ENCODE peak calls at places on chromosomes 5 and 9, in four cellular contexts. Y is IMR-90, B is neuronal stem cell, T is mesenchymal stem cell. O is an unnamed sample.

GRCh38 chr5:139473565-139473964 is 2.8 kb downstream of the SMIM33 start:
- DNase-seq in Y (no peak), B (no peak), T (no peak), O (no peak)

GRCh38 chr5:135604046-135604445 is 25.3 kb upstream of the CXCL14 start:
- DNase-seq in Y (no peak), B (no peak), T (no peak), O (no peak)

GRCh38 chr9:4223434-4223833 is 76.4 kb downstream of the GLIS3 start:
- DNase-seq in Y (no peak), B (no peak), T (no peak), O (no peak)

GRCh38 chr5:140420226-140420570 is 18.6 kb downstream of the ANKHD1 start:
- DNase-seq in Y (no peak), B (no peak), T (no peak), O (no peak)

GRCh38 chr5:6703791-6704190 is 9.4 kb upstream of the TENT4A start:
- DNase-seq in Y (peak; percentile 63), B (no peak), T (peak; percentile 88), O (no peak)

GRCh38 chr9:124248992-124249391 is 8.8 kb upstream of the NEK6 start:
- DNase-seq in Y (no peak), B (no peak), T (no peak), O (no peak)

GRCh38 chr5:115461506-115462290 is 82.9 kb downstream of the FEM1C start:
- DNase-seq in Y (peak; percentile 90), B (no peak), T (peak; percentile 60), O (no peak)

GRCh38 chr5:115709585-115709984 is 83.7 kb upstream of the TMED7 start:
- DNase-seq in Y (no peak), B (no peak), T (peak; percentile 7), O (no peak)

GRCh38 chr5:158119852-158120708 is 261.1 kb upstream of the CLINT1 start:
- DNase-seq in Y (peak; percentile 13), B (no peak), T (no peak), O (no peak)

GRCh38 chr5:73280821-73281746 is 108.1 kb downstream of the TMEM174 start:
- DNase-seq in Y (peak; percentile 65), B (no peak), T (peak; percentile 29), O (no peak)

GRCh38 chr9:70012569-70012968 is 31.1 kb upstream of the MAMDC2 start:
- DNase-seq in Y (no peak), B (no peak), T (no peak), O (peak; percentile 46)

GRCh38 chr5:143201589-143201988 is 201.9 kb downstream of the NR3C1 start:
- DNase-seq in Y (peak; percentile 75), B (no peak), T (peak; percentile 89), O (no peak)

GRCh38 chr9:4262735-4263141 is 37.1 kb downstream of the GLIS3 start:
- DNase-seq in Y (peak; percentile 87), B (no peak), T (peak; percentile 69), O (peak; percentile 96)

GRCh38 chr5:73028991-73029540 is 73.2 kb downstream of the FCHO2 start:
- DNase-seq in Y (peak; percentile 85), B (no peak), T (no peak), O (no peak)

GRCh38 chr9:110065527-110065926 is 142.4 kb downstream of the C9orf152 start:
- DNase-seq in Y (peak; percentile 66), B (no peak), T (peak; percentile 90), O (no peak)

GRCh38 chr9:90961375-90961774 is 159.8 kb downstream of the SYK start:
- DNase-seq in Y (peak; percentile 20), B (no peak), T (no peak), O (no peak)

GRCh38 chr9:135602789-135603481 is 36.4 kb downstream of the GLT6D1 start:
- DNase-seq in Y (peak; percentile 27), B (peak; percentile 46), T (peak; percentile 48), O (peak; percentile 34)

GRCh38 chr9:131657890-131658752 is 81.8 kb downstream of the RAPGEF1 start:
- DNase-seq in Y (peak; percentile 95), B (no peak), T (peak; percentile 97), O (no peak)

GRCh38 chr5:167460449-167461020 is 830.9 kb upstream of the WWC1 start:
- DNase-seq in Y (no peak), B (no peak), T (no peak), O (no peak)

GRCh38 chr5:153613143-153613542 is 122.7 kb downstream of the GRIA1 start:
- DNase-seq in Y (peak; percentile 52), B (no peak), T (peak; percentile 43), O (no peak)

GRCh38 chr9:34810187-34810524 is 100.2 kb upstream of the CCL21 start:
- DNase-seq in Y (no peak), B (no peak), T (no peak), O (no peak)

GRCh38 chr5:138238034-138238433 is 24.9 kb upstream of the CDC23 start:
- DNase-seq in Y (no peak), B (no peak), T (no peak), O (no peak)

GRCh38 chr5:176744584-176744965 is 65.8 kb upstream of the UNC5A start:
- DNase-seq in Y (no peak), B (no peak), T (no peak), O (peak; percentile 60)

GRCh38 chr5:122844136-122844915 is 1.1 kb upstream of the SNX24 start:
- DNase-seq in Y (no peak), B (no peak), T (peak; percentile 29), O (peak; percentile 30)

GRCh38 chr5:368162-369084 is 46.9 kb downstream of the AHRR start:
- DNase-seq in Y (peak; percentile 98), B (no peak), T (peak; percentile 70), O (no peak)

GRCh38 chr5:1321576-1321975 is 23.3 kb downstream of the CLPTM1L start:
- DNase-seq in Y (no peak), B (no peak), T (no peak), O (no peak)

GRCh38 chr9:120386390-120387131 is 193.4 kb downstream of the CDK5RAP2 start:
- DNase-seq in Y (no peak), B (no peak), T (no peak), O (no peak)

GRCh38 chr5:1008451-1009358 is at the start of gene NKD2:
- DNase-seq in Y (no peak), B (peak; percentile 56), T (peak; percentile 33), O (peak; percentile 37)

GRCh38 chr5:135310328-135310989 is 88.6 kb downstream of the MACROH2A1 start:
- DNase-seq in Y (peak; percentile 91), B (no peak), T (peak; percentile 84), O (no peak)

GRCh38 chr9:114108016-114108833 is 9.1 kb upstream of the KIF12 start:
- DNase-seq in Y (peak; percentile 77), B (peak; percentile 87), T (peak; percentile 74), O (peak; percentile 90)

GRCh38 chr5:73274870-73275756 is 102.1 kb downstream of the TMEM174 start:
- DNase-seq in Y (peak; percentile 13), B (no peak), T (no peak), O (no peak)

GRCh38 chr5:17317499-17317898 is 100.1 kb downstream of the BASP1 start:
- DNase-seq in Y (no peak), B (no peak), T (peak; percentile 28), O (no peak)

GRCh38 chr5:79666758-79667157 is 22.9 kb upstream of the CMYA5 start:
- DNase-seq in Y (no peak), B (no peak), T (no peak), O (peak; percentile 28)

GRCh38 chr5:176578391-176578808 is 29.3 kb downstream of the CDHR2 start:
- DNase-seq in Y (peak; percentile 38), B (peak; percentile 38), T (peak; percentile 43), O (peak; percentile 91)

GRCh38 chr5:65034782-65035181 is 266.1 kb downstream of the CWC27 start:
- DNase-seq in Y (no peak), B (no peak), T (no peak), O (peak; percentile 37)

GRCh38 chr5:65037845-65038815 is 269.4 kb downstream of the CWC27 start:
- DNase-seq in Y (no peak), B (no peak), T (peak; percentile 22), O (peak; percentile 93)

GRCh38 chr5:65032250-65032649 is 263.5 kb downstream of the CWC27 start:
- DNase-seq in Y (peak; percentile 100), B (no peak), T (peak; percentile 89), O (no peak)

GRCh38 chr5:65034029-65034781 is 265.5 kb downstream of the CWC27 start:
- DNase-seq in Y (no peak), B (no peak), T (no peak), O (no peak)

DNA sequence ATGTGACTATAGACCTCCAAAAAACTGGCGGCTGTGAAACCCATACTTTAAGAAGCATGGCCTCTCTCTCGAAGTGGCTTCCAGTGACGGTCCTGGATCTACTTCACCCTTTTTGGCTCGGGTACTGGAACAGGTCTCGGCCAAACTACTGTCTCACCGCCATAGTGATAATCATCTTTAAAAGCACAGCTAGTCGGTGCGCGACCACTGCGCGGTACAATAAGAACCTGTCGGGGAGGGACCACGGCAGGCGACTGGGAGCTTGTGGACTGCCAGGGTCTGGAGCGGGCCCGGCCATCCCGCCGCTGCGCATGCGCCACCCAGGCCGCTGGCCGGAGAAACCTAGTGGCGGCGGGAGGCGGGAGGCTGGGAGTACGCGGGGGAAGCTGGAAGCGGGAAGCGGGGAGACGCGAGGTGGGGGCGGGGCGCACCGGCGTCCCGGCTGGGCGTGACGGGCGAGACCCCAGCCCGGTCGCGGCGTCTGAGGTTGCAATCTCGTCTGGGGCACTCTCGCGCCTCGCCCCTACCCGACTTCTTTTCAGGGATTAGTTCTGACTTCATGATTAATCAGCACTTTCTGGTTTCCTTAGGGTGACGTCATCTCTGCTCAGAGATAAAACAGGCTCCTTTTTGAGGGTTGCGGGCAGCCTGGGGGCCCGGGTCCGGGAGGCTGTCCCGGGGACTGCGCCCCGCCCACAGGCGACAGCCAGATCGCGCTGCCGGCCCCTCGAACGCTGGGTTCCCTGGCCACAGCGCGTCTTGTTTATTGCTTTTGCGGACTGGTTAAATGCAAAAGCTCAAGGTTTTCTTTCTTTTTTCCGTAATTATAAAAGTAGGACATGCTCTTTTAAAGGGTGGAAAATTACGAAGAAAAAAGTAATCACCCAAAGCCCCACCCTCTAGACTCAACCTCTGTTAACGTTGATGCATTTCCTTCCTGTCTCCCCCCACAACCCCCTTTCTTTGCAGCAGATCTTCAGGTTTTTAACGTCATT is 266.8 kb downstream of the CWC27 start:
- DNase-seq in Y (peak; percentile 97), B (peak; percentile 90), T (peak; percentile 97), O (peak; percentile 98)
- H3K4ac ChIP-seq in Y (peak overlapping the region; percentile 93), B (no peak overlapping the region), T (peak overlapping the region; percentile 57), O (no peak overlapping the region)

DNA sequence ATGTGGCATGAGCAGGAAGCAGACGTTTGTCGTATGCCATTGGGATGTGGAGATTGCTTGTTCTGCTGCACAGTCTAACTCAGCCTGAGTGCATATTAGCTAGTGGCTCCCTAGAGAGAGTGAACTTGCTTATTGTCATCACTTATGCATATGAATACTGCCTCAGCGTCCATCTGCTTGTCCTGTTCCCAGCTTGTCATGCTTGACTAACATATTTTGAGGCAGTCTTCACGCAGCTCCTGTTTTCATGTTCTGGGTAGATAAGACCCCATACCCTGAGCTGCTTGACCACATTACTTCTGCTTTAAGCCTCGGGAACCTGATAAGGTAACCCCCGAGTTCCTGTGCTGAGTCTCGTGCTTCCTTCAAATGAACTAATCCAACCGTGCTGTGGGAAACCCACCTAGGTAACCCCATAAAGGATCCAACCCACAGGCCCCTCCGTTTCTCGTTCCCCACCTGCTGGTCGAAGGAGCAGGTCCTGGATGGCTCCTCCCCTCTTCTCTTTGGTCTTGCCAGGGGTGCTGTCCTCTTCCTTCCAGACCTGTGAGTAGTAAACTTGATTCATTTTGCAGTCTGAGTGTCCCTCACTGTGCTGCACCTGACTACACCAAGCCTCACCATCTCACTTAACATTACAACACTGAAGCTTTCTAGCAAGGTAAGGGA is 25.0 kb downstream of the ANKRD33B start:
- DNase-seq in Y (no peak), B (no peak), T (no peak), O (peak; percentile 24)
- H3K23ac ChIP-seq in Y (no peak overlapping the region), B (no peak overlapping the region), T (no peak overlapping the region), O (no peak overlapping the region)

GRCh38 chr5:68628082-68628796 is 412.7 kb downstream of the PIK3R1 start:
- DNase-seq in Y (no peak), B (no peak), T (no peak), O (peak; percentile 35)
- H3K4me3 ChIP-seq in Y (no peak overlapping the region), B (no peak overlapping the region), T (no peak overlapping the region), O (no peak overlapping the region)

GRCh38 chr9:127543221-127543620 is 68.9 kb upstream of the STXBP1 start:
- DNase-seq in Y (no peak), B (no peak), T (no peak), O (no peak)
- H3K4ac ChIP-seq in Y (peak overlapping the region; percentile 19), B (peak overlapping the region; percentile 10), T (no peak overlapping the region), O (no peak overlapping the region)